ENCODE peak calls at places on chromosome 14, in seven cellular contexts. P is thyroid gland; N is NCI-H2081; R is stimulated activated CD4-positive, alpha-beta T cell treated with anti-CD3 and anti-CD28 coated beads, Interleukin-4, amount 100 ng/mL, for 4 hours; J is COR-L47; I is activated CD4-positive, alpha-beta T cell treated with anti-CD3 and anti-CD28 coated beads, Interleukin-2, amount 50 U/mL, for 24 hours; O is stimulated activated CD8-positive, alpha-beta memory T cell treated with anti-CD3 and anti-CD28 coated beads, Interleukin-2, amount 100 ng/mL, for 1 hour. Y is an unnamed sample.

GRCh38 chr14:30020687-30021086 is 93.0 kb upstream of the PRKD1 start:
- DNase-seq in P (no peak), N (no peak), R (no peak), J (no peak), I (no peak), O (no peak), Y (no peak)

GRCh38 chr14:50823051-50823762 is 7.8 kb downstream of the NIN start:
- DNase-seq in P (no peak), N (peak), R (no peak), J (no peak), I (no peak), O (no peak), Y (no peak)

GRCh38 chr14:88380405-88380804 is 5.1 kb upstream of the SPATA7 start:
- DNase-seq in P (no peak), N (no peak), R (no peak), J (peak), I (no peak), O (no peak), Y (no peak)

GRCh38 chr14:53355581-53356112 is 202.5 kb upstream of the DDHD1 start:
- DNase-seq in P (no peak), N (peak), R (no peak), J (peak), I (no peak), O (no peak), Y (no peak)

GRCh38 chr14:71063351-71063750 is 156.1 kb downstream of the PCNX1 start:
- DNase-seq in P (no peak), N (no peak), R (no peak), J (no peak), I (no peak), O (no peak), Y (no peak)

GRCh38 chr14:21521526-21521925 is 4.6 kb downstream of the SALL2 start:
- DNase-seq in P (peak), N (no peak), R (no peak), J (no peak), I (no peak), O (no peak), Y (no peak)

GRCh38 chr14:62682208-62682607 is 363.1 kb downstream of the KCNH5 start:
- DNase-seq in P (no peak), N (no peak), R (no peak), J (no peak), I (no peak), O (no peak), Y (no peak)

GRCh38 chr14:23056956-23057756 is at the start of gene CDH24:
- DNase-seq in P (peak), N (no peak), R (peak), J (no peak), I (no peak), O (no peak), Y (no peak)

GRCh38 chr14:90453401-90453951 is 56.6 kb downstream of the CALM1 start:
- DNase-seq in P (no peak), N (peak), R (no peak), J (peak), I (no peak), O (no peak), Y (no peak)

GRCh38 chr14:39023939-39024871 is 78.8 kb downstream of the SEC23A start:
- DNase-seq in P (no peak), N (peak), R (no peak), J (peak), I (no peak), O (no peak), Y (no peak)

GRCh38 chr14:60315591-60315990 is 66.6 kb downstream of the PPM1A start:
- DNase-seq in P (no peak), N (no peak), R (no peak), J (no peak), I (no peak), O (no peak), Y (no peak)

GRCh38 chr14:96274122-96274910 is 18.3 kb downstream of the BDKRB1 start:
- DNase-seq in P (no peak), N (no peak), R (no peak), J (no peak), I (no peak), O (no peak), Y (peak)

GRCh38 chr14:105466491-105467248 is 8.0 kb upstream of the CRIP2 start:
- DNase-seq in P (no peak), N (no peak), R (no peak), J (no peak), I (no peak), O (no peak), Y (no peak)